ENCODE peak calls at places on chromosomes 1 and 21, in ten cellular contexts. Y is HCEC 1CT; Q is naive thymus-derived CD4-positive, alpha-beta T cell; E is fibroblast of mammary gland; N is GM12865; W is stimulated activated CD8-positive, alpha-beta memory T cell treated with anti-CD3 and anti-CD28 coated beads, Interleukin-7, amount 100 ng/mL, for 1 hour; H is fibroblast of the aortic adventitia; O is NCI-H524; T is EH; F is GF-D8. X is an unnamed sample.

GRCh38 chr1:227774051-227774720 is 39.0 kb downstream of the SNAP47 start:
- DNase-seq in Y (no peak), Q (peak), E (no peak), N (no peak), W (no peak), H (no peak), O (no peak), T (no peak), F (no peak), X (no peak)

GRCh38 chr1:36856126-36856525 is 178.2 kb downstream of the GRIK3 start:
- DNase-seq in Y (no peak), Q (no peak), E (no peak), N (no peak), W (no peak), H (no peak), O (no peak), T (no peak), F (no peak), X (no peak)

GRCh38 chr1:100494393-100495084 is 43.4 kb upstream of the GPR88 start:
- DNase-seq in Y (peak), Q (no peak), E (peak), N (no peak), W (no peak), H (no peak), O (no peak), T (peak), F (no peak), X (no peak)

GRCh38 chr1:147496571-147496970 is 44.7 kb upstream of the BCL9 start:
- DNase-seq in Y (peak), Q (no peak), E (peak), N (peak), W (no peak), H (peak), O (peak), T (peak), F (no peak), X (no peak)

GRCh38 chr1:94723899-94724298 is 96.3 kb upstream of the SLC44A3 start:
- DNase-seq in Y (peak), Q (no peak), E (peak), N (no peak), W (no peak), H (no peak), O (no peak), T (no peak), F (no peak), X (no peak)

GRCh38 chr1:95072532-95073419 is at the start of gene ALG14:
- DNase-seq in Y (peak), Q (peak), E (peak), N (peak), W (peak), H (peak), O (peak), T (peak), F (peak), X (peak)

GRCh38 chr1:233905416-233906051 is 1.1 kb downstream of the SLC35F3 start:
- DNase-seq in Y (no peak), Q (no peak), E (no peak), N (no peak), W (no peak), H (no peak), O (peak), T (no peak), F (no peak), X (no peak)

GRCh38 chr1:56831874-56832693 is 12.9 kb upstream of the FYB2 start:
- DNase-seq in Y (peak), Q (peak), E (peak), N (peak), W (peak), H (peak), O (peak), T (peak), F (no peak), X (peak)

GRCh38 chr1:6014130-6014999 is 22.1 kb upstream of the NPHP4 start:
- DNase-seq in Y (no peak), Q (no peak), E (no peak), N (no peak), W (no peak), H (no peak), O (no peak), T (no peak), F (no peak), X (no peak)

GRCh38 chr1:5394111-5394510 is 598.1 kb downstream of the NPHP4 start:
- DNase-seq in Y (no peak), Q (no peak), E (no peak), N (no peak), W (no peak), H (no peak), O (no peak), T (no peak), F (no peak), X (no peak)

GRCh38 chr1:26066857-26067256 is 573 bp downstream of the TRIM63 start:
- DNase-seq in Y (no peak), Q (no peak), E (no peak), N (no peak), W (no peak), H (peak), O (no peak), T (no peak), F (no peak), X (no peak)

GRCh38 chr1:50699795-50700194 is 260.3 kb downstream of the FAF1 start:
- DNase-seq in Y (no peak), Q (no peak), E (no peak), N (no peak), W (no peak), H (no peak), O (no peak), T (no peak), F (no peak), X (no peak)

GRCh38 chr1:158045639-158046038 is 52.2 kb downstream of the KIRREL1 start:
- DNase-seq in Y (peak), Q (no peak), E (peak), N (no peak), W (no peak), H (peak), O (no peak), T (peak), F (no peak), X (no peak)

GRCh38 chr1:236120725-236121153 is 21.6 kb upstream of the GPR137B start:
- DNase-seq in Y (no peak), Q (peak), E (no peak), N (peak), W (no peak), H (no peak), O (no peak), T (no peak), F (no peak), X (no peak)

GRCh38 chr1:118202076-118202608 is 17.1 kb upstream of the SPAG17 start:
- DNase-seq in Y (no peak), Q (no peak), E (no peak), N (peak), W (no peak), H (no peak), O (no peak), T (no peak), F (no peak), X (no peak)

GRCh38 chr21:45473496-45474322 is 68.5 kb downstream of the SLC19A1 start:
- DNase-seq in Y (no peak), Q (no peak), E (no peak), N (no peak), W (no peak), H (no peak), O (no peak), T (no peak), F (no peak), X (no peak)

GRCh38 chr1:12112711-12113161 is 49.6 kb downstream of the TNFRSF8 start:
- DNase-seq in Y (no peak), Q (no peak), E (no peak), N (no peak), W (no peak), H (no peak), O (no peak), T (peak), F (no peak), X (no peak)

GRCh38 chr1:228735871-228736586 is 750 bp downstream of the RHOU start:
- DNase-seq in Y (no peak), Q (peak), E (peak), N (no peak), W (no peak), H (peak), O (peak), T (peak), F (no peak), X (no peak)

GRCh38 chr1:41278076-41278475 is 36.0 kb upstream of the SCMH1 start:
- DNase-seq in Y (no peak), Q (no peak), E (no peak), N (no peak), W (no peak), H (no peak), O (no peak), T (no peak), F (no peak), X (no peak)

GRCh38 chr1:158149577-158150269 is 31.0 kb upstream of the CD1D start:
- DNase-seq in Y (peak), Q (peak), E (peak), N (peak), W (peak), H (peak), O (peak), T (peak), F (no peak), X (peak)

GRCh38 chr1:177077734-177078489 is 86.6 kb downstream of the ASTN1 start:
- DNase-seq in Y (no peak), Q (no peak), E (peak), N (no peak), W (no peak), H (no peak), O (peak), T (peak), F (no peak), X (no peak)

GRCh38 chr1:11691302-11691914 is at the start of gene DRAXIN:
- DNase-seq in Y (no peak), Q (no peak), E (no peak), N (no peak), W (no peak), H (no peak), O (peak), T (no peak), F (no peak), X (peak)

GRCh38 chr1:14946567-14947285 is 206.8 kb upstream of the TMEM51 start:
- DNase-seq in Y (peak), Q (no peak), E (peak), N (no peak), W (no peak), H (peak), O (peak), T (peak), F (no peak), X (no peak)

GRCh38 chr1:65235867-65236805 is 73.2 kb upstream of the DNAJC6 start:
- DNase-seq in Y (peak), Q (peak), E (peak), N (peak), W (no peak), H (peak), O (peak), T (peak), F (no peak), X (no peak)

GRCh38 chr1:160374701-160375443 is 8.0 kb downstream of the NHLH1 start:
- DNase-seq in Y (no peak), Q (no peak), E (no peak), N (no peak), W (no peak), H (no peak), O (peak), T (no peak), F (no peak), X (no peak)